ENCODE peak calls at places on chromosomes 12 and 14, in five cellular contexts. One of them, this sample, is unnamed.
A peak's percentile ranks its signal among the peaks of the same experiment; 100 is the strongest.

GRCh38 chr14:54085137-54085810 is 128.6 kb upstream of the BMP4 start:
- DNase-seq in cardiac muscle cell: no peak
- DNase-seq in activated CD4-positive, alpha-beta memory T cell treated with anti-CD3 and anti-CD28 coated beads, Interleukin-2, amount 10 ng/mL, durations not matched to agents 7 days and 5 days: no peak
- DNase-seq in AG04450: no peak
- DNase-seq in HuH-7: no peak
- DNase-seq in this sample: no peak

GRCh38 chr14:49961270-49962222 is 68.7 kb downstream of the ARF6 start:
- DNase-seq in activated CD4-positive, alpha-beta memory T cell treated with anti-CD3 and anti-CD28 coated beads, Interleukin-2, amount 10 ng/mL, durations not matched to agents 7 days and 5 days: no peak
- DNase-seq in cardiac muscle cell: no peak
- DNase-seq in HuH-7: no peak
- DNase-seq in AG04450: no peak
- DNase-seq in this sample: peak; percentile 38

GRCh38 chr12:50246159-50246865 is 37.0 kb downstream of the LIMA1 start:
- DNase-seq in activated CD4-positive, alpha-beta memory T cell treated with anti-CD3 and anti-CD28 coated beads, Interleukin-2, amount 10 ng/mL, durations not matched to agents 7 days and 5 days: no peak
- DNase-seq in AG04450: no peak
- DNase-seq in cardiac muscle cell: no peak
- DNase-seq in HuH-7: no peak
- DNase-seq in this sample: no peak

GRCh38 chr12:91763654-91764439 is 381.8 kb downstream of the BTG1 start:
- DNase-seq in HuH-7: no peak
- DNase-seq in AG04450: no peak
- DNase-seq in cardiac muscle cell: no peak
- DNase-seq in activated CD4-positive, alpha-beta memory T cell treated with anti-CD3 and anti-CD28 coated beads, Interleukin-2, amount 10 ng/mL, durations not matched to agents 7 days and 5 days: no peak
- DNase-seq in this sample: no peak

GRCh38 chr12:113392988-113393579 is 10.6 kb downstream of the SDS start:
- DNase-seq in HuH-7: no peak
- DNase-seq in AG04450: no peak
- DNase-seq in cardiac muscle cell: no peak
- DNase-seq in activated CD4-positive, alpha-beta memory T cell treated with anti-CD3 and anti-CD28 coated beads, Interleukin-2, amount 10 ng/mL, durations not matched to agents 7 days and 5 days: no peak
- DNase-seq in this sample: no peak

GRCh38 chr14:67729072-67729561 is 27.4 kb downstream of the RDH12 start:
- DNase-seq in cardiac muscle cell: no peak
- DNase-seq in HuH-7: no peak
- DNase-seq in activated CD4-positive, alpha-beta memory T cell treated with anti-CD3 and anti-CD28 coated beads, Interleukin-2, amount 10 ng/mL, durations not matched to agents 7 days and 5 days: no peak
- DNase-seq in AG04450: no peak
- DNase-seq in this sample: no peak

GRCh38 chr14:61607570-61608244 is 87.6 kb upstream of the HIF1A start:
- DNase-seq in AG04450: no peak
- DNase-seq in HuH-7: no peak
- DNase-seq in cardiac muscle cell: no peak
- DNase-seq in activated CD4-positive, alpha-beta memory T cell treated with anti-CD3 and anti-CD28 coated beads, Interleukin-2, amount 10 ng/mL, durations not matched to agents 7 days and 5 days: no peak
- DNase-seq in this sample: peak; percentile 26

GRCh38 chr12:94535614-94535932 is 75.9 kb upstream of the CEP83 start:
- DNase-seq in activated CD4-positive, alpha-beta memory T cell treated with anti-CD3 and anti-CD28 coated beads, Interleukin-2, amount 10 ng/mL, durations not matched to agents 7 days and 5 days: no peak
- DNase-seq in AG04450: no peak
- DNase-seq in HuH-7: peak; percentile 23
- DNase-seq in cardiac muscle cell: no peak
- DNase-seq in this sample: no peak

GRCh38 chr14:56874375-56874774 is 64.1 kb upstream of the OTX2 start:
- DNase-seq in cardiac muscle cell: peak; percentile 48
- DNase-seq in HuH-7: peak; percentile 17
- DNase-seq in AG04450: no peak
- DNase-seq in activated CD4-positive, alpha-beta memory T cell treated with anti-CD3 and anti-CD28 coated beads, Interleukin-2, amount 10 ng/mL, durations not matched to agents 7 days and 5 days: no peak
- DNase-seq in this sample: peak; percentile 10

GRCh38 chr14:102088012-102088792 is 1.4 kb upstream of the HSP90AA1 start:
- DNase-seq in activated CD4-positive, alpha-beta memory T cell treated with anti-CD3 and anti-CD28 coated beads, Interleukin-2, amount 10 ng/mL, durations not matched to agents 7 days and 5 days: peak; percentile 55
- DNase-seq in cardiac muscle cell: no peak
- DNase-seq in AG04450: no peak
- DNase-seq in HuH-7: no peak
- DNase-seq in this sample: peak; percentile 55

GRCh38 chr12:53484686-53485567 is 14.3 kb downstream of the MAP3K12 start:
- DNase-seq in activated CD4-positive, alpha-beta memory T cell treated with anti-CD3 and anti-CD28 coated beads, Interleukin-2, amount 10 ng/mL, durations not matched to agents 7 days and 5 days: no peak
- DNase-seq in HuH-7: no peak
- DNase-seq in cardiac muscle cell: no peak
- DNase-seq in AG04450: no peak
- DNase-seq in this sample: no peak

GRCh38 chr12:67509987-67510386 is 138.6 kb upstream of the DYRK2 start:
- DNase-seq in AG04450: no peak
- DNase-seq in activated CD4-positive, alpha-beta memory T cell treated with anti-CD3 and anti-CD28 coated beads, Interleukin-2, amount 10 ng/mL, durations not matched to agents 7 days and 5 days: no peak
- DNase-seq in HuH-7: no peak
- DNase-seq in cardiac muscle cell: no peak
- DNase-seq in this sample: no peak

GRCh38 chr12:51049525-51049924 is 1.4 kb downstream of the LETMD1 start:
- DNase-seq in AG04450: no peak
- DNase-seq in activated CD4-positive, alpha-beta memory T cell treated with anti-CD3 and anti-CD28 coated beads, Interleukin-2, amount 10 ng/mL, durations not matched to agents 7 days and 5 days: no peak
- DNase-seq in HuH-7: no peak
- DNase-seq in cardiac muscle cell: no peak
- DNase-seq in this sample: no peak

GRCh38 chr12:94112116-94112515 is 36.3 kb upstream of the PLXNC1 start:
- DNase-seq in AG04450: no peak
- DNase-seq in HuH-7: no peak
- DNase-seq in cardiac muscle cell: no peak
- DNase-seq in activated CD4-positive, alpha-beta memory T cell treated with anti-CD3 and anti-CD28 coated beads, Interleukin-2, amount 10 ng/mL, durations not matched to agents 7 days and 5 days: no peak
- DNase-seq in this sample: no peak

This sample was measured in germinal center.